ENCODE peak calls at places on chromosomes 6 and 20, in four cellular contexts. H is activated CD4-positive, alpha-beta T cell treated with anti-CD3 and anti-CD28 coated beads, Interleukin-2, amount 50 U/mL, for 1 hour; G is lower leg skin; C is stimulated activated CD4-positive, alpha-beta T cell treated with anti-CD3 and anti-CD28 coated beads, Interleukin-4, amount 100 ng/mL, for 1 hour. S is an unnamed sample.

GRCh38 chr6:56807992-56808342 is 146.9 kb upstream of the BEND6 start:
- DNase-seq in G (no peak), C (no peak), H (no peak), S (no peak)

GRCh38 chr6:64383277-64383676 is 747.7 kb downstream of the PHF3 start:
- DNase-seq in H (no peak), C (no peak), G (no peak), S (no peak)

GRCh38 chr6:23532227-23532626 is 593.8 kb upstream of the NRSN1 start:
- DNase-seq in H (no peak), G (no peak), C (no peak), S (no peak)

GRCh38 chr20:53949319-53949839 is 121.0 kb downstream of the BCAS1 start:
- DNase-seq in H (peak), C (peak), G (peak), S (peak)

GRCh38 chr6:3489032-3489757 is 32.3 kb upstream of the SLC22A23 start:
- DNase-seq in H (no peak), C (no peak), G (peak), S (no peak)

GRCh38 chr6:37696841-37697735 is 595 bp downstream of the MDGA1 start:
- DNase-seq in H (peak), C (peak), G (no peak), S (peak)

GRCh38 chr6:132300323-132300949 is 100.8 kb downstream of the MOXD1 start:
- DNase-seq in G (no peak), H (no peak), C (no peak), S (no peak)

GRCh38 chr6:34358389-34358906 is 34.0 kb downstream of the NUDT3 start:
- DNase-seq in H (no peak), C (no peak), G (no peak), S (no peak)

GRCh38 chr6:151733680-151734320 is 73.7 kb upstream of the ESR1 start:
- DNase-seq in C (no peak), G (no peak), H (no peak), S (no peak)

GRCh38 chr6:166005846-166006592 is 161.6 kb downstream of the TBXT start:
- DNase-seq in G (no peak), H (no peak), C (no peak), S (no peak)

GRCh38 chr20:18790787-18791186 is 22.8 kb upstream of the SCP2D1 start:
- DNase-seq in C (no peak), G (no peak), H (no peak), S (no peak)

GRCh38 chr6:65182681-65183080 is 524.3 kb downstream of the EYS start:
- DNase-seq in G (no peak), C (no peak), H (no peak), S (no peak)

GRCh38 chr20:1879934-1880333 is 15.3 kb upstream of the SIRPA start:
- DNase-seq in C (no peak), H (no peak), G (no peak), S (no peak)

GRCh38 chr6:79520534-79520933 is 16.7 kb downstream of the LCA5 start:
- DNase-seq in H (no peak), G (no peak), C (no peak), S (no peak)

GRCh38 chr20:50691585-50692552 is 527 bp upstream of the RIPOR3 start:
- DNase-seq in G (no peak), H (no peak), C (no peak), S (no peak)

GRCh38 chr6:108119212-108120141 is 44.9 kb upstream of the OSTM1 start:
- DNase-seq in G (no peak), C (no peak), H (no peak), S (no peak)

GRCh38 chr6:170293881-170294755 is 3.2 kb upstream of the DLL1 start:
- DNase-seq in H (no peak), G (no peak), C (no peak), S (no peak)

GRCh38 chr6:43054206-43054943 is 724 bp upstream of the CUL7 start:
- DNase-seq in G (no peak), C (no peak), H (no peak), S (no peak)

GRCh38 chr6:154488802-154489437 is 21.6 kb downstream of the CNKSR3 start:
- DNase-seq in G (no peak), C (no peak), H (no peak), S (no peak)

GRCh38 chr20:3092611-3093379 is 8.3 kb upstream of the AVP start:
- DNase-seq in C (peak), H (peak), G (no peak), S (peak)

GRCh38 chr6:117317261-117317660 is 51.9 kb downstream of the VGLL2 start:
- DNase-seq in H (no peak), G (no peak), C (no peak), S (no peak)

GRCh38 chr6:5045417-5045816 is 39.7 kb upstream of the PPP1R3G start:
- DNase-seq in C (no peak), H (no peak), G (no peak), S (no peak)

GRCh38 chr6:100103936-100104335 is 109.9 kb upstream of the MCHR2 start:
- DNase-seq in G (no peak), C (no peak), H (no peak), S (no peak)

GRCh38 chr6:108874470-108875160 is 26.4 kb downstream of the ARMC2 start:
- DNase-seq in G (no peak), H (no peak), C (peak), S (peak)

GRCh38 chr6:104705095-104705707 is 154.5 kb downstream of the HACE1 start:
- DNase-seq in H (peak), G (no peak), C (no peak), S (peak)

GRCh38 chr20:36491901-36492617 is 49.3 kb upstream of the MYL9 start:
- DNase-seq in H (peak), C (peak), G (no peak), S (peak)

GRCh38 chr6:4693158-4693557 is 83.0 kb upstream of the CDYL start:
- DNase-seq in G (no peak), C (no peak), H (no peak), S (no peak)

GRCh38 chr6:97626586-97627441 is 343.8 kb upstream of the MMS22L start:
- DNase-seq in H (no peak), G (no peak), C (no peak), S (no peak)

GRCh38 chr6:13103169-13103568 is 225.2 kb downstream of the TBC1D7 start:
- DNase-seq in C (no peak), G (no peak), H (no peak), S (no peak)

GRCh38 chr20:25117961-25118360 is 36.0 kb upstream of the VSX1 start:
- DNase-seq in H (no peak), G (no peak), C (no peak), S (no peak)

GRCh38 chr6:79570802-79571367 is 33.7 kb upstream of the LCA5 start:
- DNase-seq in H (no peak), C (no peak), G (no peak), S (no peak)

GRCh38 chr6:30378290-30378937 is 33.5 kb downstream of the RPP21 start:
- DNase-seq in G (no peak), H (no peak), C (no peak), S (no peak)

GRCh38 chr6:84282566-84282965 is 55.1 kb upstream of the CEP162 start:
- DNase-seq in H (no peak), C (no peak), G (peak), S (no peak)

GRCh38 chr6:139732451-139732850 is 358.0 kb upstream of the CITED2 start:
- DNase-seq in H (no peak), C (no peak), G (no peak), S (no peak)

GRCh38 chr20:50762435-50763201 is 31.2 kb downstream of the PARD6B start:
- DNase-seq in C (no peak), G (peak), H (no peak), S (no peak)

GRCh38 chr6:35077006-35077712 is 64.0 kb downstream of the TCP11 start:
- DNase-seq in G (no peak), H (no peak), C (no peak), S (no peak)

GRCh38 chr6:53624491-53624890 is 41.1 kb downstream of the KLHL31 start:
- DNase-seq in H (no peak), G (no peak), C (no peak), S (no peak)

GRCh38 chr6:10151144-10151915 is 263.5 kb downstream of the TFAP2A start:
- DNase-seq in H (no peak), G (no peak), C (no peak), S (no peak)

GRCh38 chr6:82461536-82461935 is 97.9 kb downstream of the TPBG start:
- DNase-seq in C (no peak), G (no peak), H (no peak), S (no peak)